ENCODE peak calls at places on chromosomes 7 and 10, in five cellular contexts. N, W, B, V and S are unnamed samples. For H3K4me1, the result is how much of the 10 kb centered on the place peaks cover.

GRCh38 chr10:119378737-119379067 is 163.8 kb downstream of the RGS10 start:
- DNase-seq in V (no peak), W (no peak), N (no peak), B (peak), S (no peak)

GRCh38 chr7:148772297-148773089 is 73.8 kb downstream of the CUL1 start:
- DNase-seq in B (no peak), W (peak), V (no peak), N (no peak), S (no peak)

GRCh38 chr10:22913474-22914092 is 14.3 kb upstream of the ARMC3 start:
- DNase-seq in V (no peak), B (no peak), W (no peak), N (no peak), S (no peak)

GRCh38 chr10:1149793-1150637 is 93.8 kb downstream of the WDR37 start:
- DNase-seq in V (peak), B (no peak), N (no peak), W (no peak), S (peak)

GRCh38 chr7:88835147-88835728 is 39.7 kb upstream of the TEX47 start:
- DNase-seq in W (no peak), B (no peak), N (peak), V (no peak), S (no peak)

GRCh38 chr7:138538518-138538917 is 78.5 kb downstream of the TRIM24 start:
- DNase-seq in N (no peak), B (no peak), V (no peak), W (no peak), S (no peak)

GRCh38 chr7:50714851-50715250 is 67.8 kb downstream of the GRB10 start:
- DNase-seq in N (no peak), B (no peak), V (peak), W (no peak), S (no peak)

GRCh38 chr10:80397014-80397413 is 11.3 kb upstream of the PRXL2A start:
- DNase-seq in V (no peak), W (no peak), B (peak), N (no peak), S (no peak)

GRCh38 chr10:71756441-71757191 is 16.7 kb downstream of the VSIR start:
- DNase-seq in B (no peak), N (no peak), V (no peak), W (no peak), S (no peak)

GRCh38 chr10:14605231-14605925 is 169.3 kb downstream of the FAM107B start:
- DNase-seq in N (peak), W (no peak), V (no peak), B (no peak), S (peak)

GRCh38 chr10:57874810-57875209 is 392.9 kb downstream of the IPMK start:
- DNase-seq in B (no peak), W (no peak), V (no peak), N (no peak), S (no peak)

GRCh38 chr10:6649903-6650302 is 69.8 kb upstream of the PRKCQ start:
- DNase-seq in B (no peak), V (no peak), W (no peak), N (no peak), S (no peak)

GRCh38 chr7:29375641-29376562 is 181.3 kb downstream of the CHN2 start:
- DNase-seq in B (no peak), W (no peak), V (peak), N (no peak), S (no peak)

GRCh38 chr7:142866361-142867096 is 11.7 kb downstream of the EPHB6 start:
- DNase-seq in V (peak), B (no peak), W (peak), N (no peak), S (peak)

GRCh38 chr10:109237050-109237449 is 686.3 kb downstream of the XPNPEP1 start:
- DNase-seq in N (no peak), B (no peak), W (no peak), V (no peak), S (no peak)

GRCh38 chr7:129136887-129137647 is 7.4 kb upstream of the TSPAN33 start:
- DNase-seq in B (no peak), V (no peak), W (no peak), N (no peak), S (no peak)

GRCh38 chr7:156474241-156474743 is 166.3 kb upstream of the RNF32 start:
- DNase-seq in N (peak), W (peak), B (no peak), V (no peak), S (no peak)

GRCh38 chr10:92692085-92692671 is 2.4 kb downstream of the HHEX start:
- DNase-seq in W (no peak), B (no peak), V (no peak), N (no peak), S (peak)

GRCh38 chr10:98463022-98463421 is 16.3 kb upstream of the HPS1 start:
- DNase-seq in W (no peak), V (no peak), N (no peak), B (no peak), S (peak)

GRCh38 chr10:98460837-98461499 is 14.2 kb upstream of the HPS1 start:
- DNase-seq in N (no peak), B (no peak), V (peak), W (peak), S (peak)

GRCh38 chr10:98458812-98459211 is 12.1 kb upstream of the HPS1 start:
- DNase-seq in W (no peak), N (no peak), B (no peak), V (no peak), S (peak)

GRCh38 chr10:98459385-98459784 is 12.7 kb upstream of the HPS1 start:
- DNase-seq in W (no peak), B (no peak), N (no peak), V (no peak), S (peak)

GRCh38 chr10:98461500-98461842 is 14.7 kb upstream of the HPS1 start:
- DNase-seq in N (no peak), B (no peak), W (no peak), V (no peak), S (no peak)
- H3K4me1 ChIP-seq in N (under half), B (under half), W (under half), V (under half), S (under half)

GRCh38 chr10:42513921-42514320 is 124.4 kb downstream of the ZNF33B start:
- DNase-seq in N (no peak), B (no peak), W (no peak), V (no peak), S (no peak)
- TF ChIP-seq CTCF in N (no peak), B (no peak), W (no peak), V (no peak), S (no peak)

GRCh38 chr10:29946614-29946952 is 112.8 kb downstream of the JCAD start:
- DNase-seq in W (no peak), B (no peak), V (no peak), N (no peak), S (no peak)

GRCh38 chr10:29947701-29948060 is 111.7 kb downstream of the JCAD start:
- DNase-seq in N (no peak), V (no peak), B (no peak), W (no peak), S (no peak)

GRCh38 chr10:29948971-29949370 is 110.4 kb downstream of the JCAD start:
- DNase-seq in N (no peak), V (no peak), B (no peak), W (no peak), S (no peak)

GRCh38 chr10:29949411-29950011 is 109.9 kb downstream of the JCAD start:
- DNase-seq in N (no peak), V (no peak), W (no peak), B (no peak), S (no peak)

DNA sequence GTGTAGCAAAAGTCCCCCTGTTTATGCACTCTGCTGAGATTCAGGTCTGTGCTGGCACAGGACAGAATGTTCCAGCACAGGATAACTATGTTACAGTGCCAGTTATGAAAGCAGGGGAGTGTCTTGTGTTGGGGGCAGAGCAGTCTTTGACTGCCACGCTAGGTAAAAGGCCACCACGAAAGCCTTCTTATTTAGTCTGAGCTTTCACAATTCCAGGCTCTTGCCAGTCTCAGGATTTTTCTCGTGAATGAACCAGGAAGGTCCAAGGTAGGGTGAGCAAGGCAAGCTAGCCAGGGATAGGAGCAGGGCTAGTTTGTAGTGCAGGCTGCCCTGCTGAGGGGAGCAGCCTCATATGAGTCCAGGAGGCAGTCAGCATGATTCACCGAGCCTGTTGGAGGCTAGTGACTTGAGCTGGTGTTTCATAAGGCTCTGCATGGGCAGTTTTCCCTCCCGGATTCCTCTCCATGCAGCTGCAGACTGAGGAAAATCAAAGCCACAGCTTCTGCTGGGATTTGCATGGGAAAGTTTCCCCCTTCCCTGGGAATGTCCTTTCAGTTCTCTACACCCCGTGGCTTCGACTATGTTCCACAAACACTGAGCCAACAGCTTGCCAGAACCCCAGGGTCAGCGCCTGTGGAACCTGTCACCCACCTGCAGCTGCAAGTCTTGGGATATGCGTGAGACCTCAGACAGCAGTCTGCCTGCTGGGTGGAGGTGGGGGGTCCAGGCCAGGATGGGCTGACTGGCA is 112.3 kb downstream of the JCAD start:
- DNase-seq in N (no peak), V (peak), B (no peak), W (no peak), S (no peak)
- TF ChIP-seq EP300 in N (no peak), V (peak), B (peak), W (no peak), S (peak)

GRCh38 chr10:117546020-117546629 is 3.6 kb downstream of the EMX2 start:
- DNase-seq in B (peak), W (no peak), N (no peak), V (no peak), S (no peak)
- H3K4me1 ChIP-seq in B (half or more), W (under half), N (under half), V (half or more), S (half or more)

DNA sequence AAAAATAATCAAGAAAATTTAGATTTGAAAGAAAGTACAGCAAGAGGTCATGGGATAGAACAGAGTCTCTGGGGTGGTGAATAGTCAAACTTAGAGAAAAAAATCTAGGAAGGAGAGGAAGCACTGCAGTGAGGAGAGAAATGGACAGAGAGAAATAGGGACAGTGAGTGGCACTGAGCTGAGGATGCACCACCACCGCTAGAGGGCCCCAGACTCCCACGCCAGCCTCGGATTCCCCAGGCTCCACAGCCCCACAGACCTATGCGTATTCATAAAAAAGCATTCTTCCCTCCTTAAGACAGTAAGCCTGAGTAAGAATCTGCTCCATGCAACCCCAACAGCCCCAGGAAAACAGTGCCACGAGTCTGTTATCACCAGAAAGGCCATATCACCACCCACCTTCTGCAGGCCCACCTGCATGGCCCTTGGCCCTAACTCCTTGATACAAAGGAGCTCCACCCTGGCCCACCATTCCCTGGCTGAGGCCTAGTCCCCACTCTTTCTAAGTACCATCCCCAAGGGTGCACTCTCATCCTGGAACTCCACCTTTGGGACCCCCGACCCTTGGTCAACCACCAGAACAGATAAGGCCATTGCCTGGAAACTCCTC is 91.0 kb downstream of the ALOX5 start:
- DNase-seq in N (peak), W (peak), B (no peak), V (peak), S (no peak)
- TF ChIP-seq CTCF in N (peak), W (peak), B (peak), V (peak), S (peak)

GRCh38 chr7:80725181-80725611 is 86.8 kb downstream of the CD36 start:
- DNase-seq in V (no peak), B (no peak), W (no peak), N (no peak), S (no peak)

GRCh38 chr7:80721880-80722595 is 83.6 kb downstream of the CD36 start:
- DNase-seq in B (no peak), N (no peak), W (peak), V (no peak), S (peak)

GRCh38 chr7:80722596-80723141 is 84.2 kb downstream of the CD36 start:
- DNase-seq in V (peak), B (no peak), W (peak), N (no peak), S (peak)

GRCh38 chr7:80726731-80727130 is 88.3 kb downstream of the CD36 start:
- DNase-seq in N (peak), W (no peak), B (no peak), V (no peak), S (no peak)

GRCh38 chr7:80724249-80724871 is 85.9 kb downstream of the CD36 start:
- DNase-seq in B (no peak), V (no peak), N (no peak), W (no peak), S (no peak)
- TF ChIP-seq EP300 in B (no peak), V (no peak), N (no peak), W (no peak), S (no peak)

DNA sequence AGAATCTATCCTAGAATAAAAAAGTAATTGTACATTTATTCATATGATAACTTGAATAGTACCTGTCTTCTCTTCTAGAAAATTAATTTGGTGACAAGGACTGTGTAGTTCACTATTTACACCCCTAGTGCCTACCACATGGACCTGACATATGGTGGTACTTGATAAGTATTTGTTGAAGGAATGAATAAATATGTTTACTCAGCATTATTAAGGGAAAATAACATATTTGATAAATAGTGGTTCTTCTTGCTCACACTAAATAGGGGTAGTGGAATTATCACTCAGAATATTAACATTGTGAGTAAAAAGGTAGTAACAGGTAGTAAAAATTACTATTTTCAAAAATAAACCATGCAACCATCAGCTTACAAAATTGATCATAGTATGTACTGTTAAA is 2.8 kb downstream of the SHTN1 start:
- DNase-seq in V (no peak), N (no peak), W (no peak), B (no peak), S (no peak)
- H3K4me1 ChIP-seq in V (under half), N (under half), W (under half), B (under half), S (under half)

GRCh38 chr10:31701546-31701945 is 227.1 kb downstream of the ARHGAP12 start:
- DNase-seq in B (no peak), V (no peak), N (no peak), W (no peak), S (no peak)

GRCh38 chr10:31697271-31698168 is 231.1 kb downstream of the ARHGAP12 start:
- DNase-seq in V (peak), B (peak), N (no peak), W (no peak), S (peak)

GRCh38 chr10:31700222-31700621 is 228.4 kb downstream of the ARHGAP12 start:
- DNase-seq in N (no peak), B (no peak), V (no peak), W (no peak), S (no peak)

GRCh38 chr10:31694929-31695837 is 233.4 kb downstream of the ARHGAP12 start:
- DNase-seq in W (no peak), N (no peak), V (no peak), B (no peak), S (no peak)

GRCh38 chr10:31698169-31698890 is 230.3 kb downstream of the ARHGAP12 start:
- DNase-seq in W (no peak), B (peak), N (no peak), V (no peak), S (peak)
- TF ChIP-seq CTCF in W (no peak), B (no peak), N (no peak), V (no peak), S (no peak)